ENCODE peak calls at places on chromosomes 11 and 22, in four cellular contexts. One of them, this sample, is unnamed.

GRCh38 chr11:112453601-112454577 is 193.2 kb upstream of the PLET1 start:
- DNase-seq in iris pigment epithelial cell: peak
- DNase-seq in Caki2: no peak
- DNase-seq in RPMI7951: peak
- DNase-seq in this sample: peak

GRCh38 chr22:16774911-16775529 is 50.2 kb downstream of the XKR3 start:
- DNase-seq in RPMI7951: no peak
- DNase-seq in Caki2: no peak
- DNase-seq in iris pigment epithelial cell: no peak
- DNase-seq in this sample: no peak

GRCh38 chr11:118435233-118435892 is 929 bp upstream of the KMT2A start:
- DNase-seq in iris pigment epithelial cell: peak
- DNase-seq in Caki2: peak
- DNase-seq in RPMI7951: peak
- DNase-seq in this sample: peak

GRCh38 chr11:46681814-46682213 is 18.6 kb downstream of the ARHGAP1 start:
- DNase-seq in iris pigment epithelial cell: no peak
- DNase-seq in RPMI7951: no peak
- DNase-seq in Caki2: no peak
- DNase-seq in this sample: no peak

GRCh38 chr11:79019981-79020380 is 420.8 kb downstream of the TENM4 start:
- DNase-seq in iris pigment epithelial cell: no peak
- DNase-seq in RPMI7951: no peak
- DNase-seq in Caki2: no peak
- DNase-seq in this sample: no peak

GRCh38 chr22:22546490-22546889 is 12.6 kb downstream of the PRAME start:
- DNase-seq in RPMI7951: no peak
- DNase-seq in Caki2: no peak
- DNase-seq in iris pigment epithelial cell: peak
- DNase-seq in this sample: no peak

GRCh38 chr11:120612363-120613263 is 101.1 kb downstream of the GRIK4 start:
- DNase-seq in iris pigment epithelial cell: peak
- DNase-seq in Caki2: peak
- DNase-seq in RPMI7951: peak
- DNase-seq in this sample: peak

GRCh38 chr11:108973402-108974119 is 308.7 kb downstream of the DDX10 start:
- DNase-seq in RPMI7951: peak
- DNase-seq in Caki2: peak
- DNase-seq in iris pigment epithelial cell: peak
- DNase-seq in this sample: peak

GRCh38 chr22:44667829-44668189 is 34.2 kb upstream of the PRR5 start:
- DNase-seq in RPMI7951: no peak
- DNase-seq in Caki2: no peak
- DNase-seq in iris pigment epithelial cell: no peak
- DNase-seq in this sample: no peak

GRCh38 chr22:17920145-17920605 is 104.2 kb downstream of the MICAL3 start:
- DNase-seq in iris pigment epithelial cell: peak
- DNase-seq in RPMI7951: no peak
- DNase-seq in Caki2: no peak
- DNase-seq in this sample: peak

GRCh38 chr11:69934861-69935494 is 115.8 kb upstream of the FGF3 start:
- DNase-seq in iris pigment epithelial cell: no peak
- DNase-seq in Caki2: no peak
- DNase-seq in RPMI7951: peak
- DNase-seq in this sample: no peak

GRCh38 chr11:117394221-117394925 is 66.7 kb downstream of the CEP164 start:
- DNase-seq in iris pigment epithelial cell: no peak
- DNase-seq in RPMI7951: no peak
- DNase-seq in Caki2: no peak
- DNase-seq in this sample: no peak

GRCh38 chr22:44957267-44957905 is 52.4 kb downstream of the PHF21B start:
- DNase-seq in iris pigment epithelial cell: peak
- DNase-seq in Caki2: no peak
- DNase-seq in RPMI7951: no peak
- DNase-seq in this sample: no peak

GRCh38 chr11:2927851-2928604 is 1.2 kb downstream of the PHLDA2 start:
- DNase-seq in iris pigment epithelial cell: peak
- DNase-seq in Caki2: peak
- DNase-seq in RPMI7951: peak
- DNase-seq in this sample: peak

GRCh38 chr11:65650547-65651338 is 12.0 kb downstream of the RELA start:
- DNase-seq in Caki2: no peak
- DNase-seq in iris pigment epithelial cell: no peak
- DNase-seq in RPMI7951: no peak
- DNase-seq in this sample: no peak

GRCh38 chr11:128482512-128483191 is 104.7 kb downstream of the ETS1 start:
- DNase-seq in iris pigment epithelial cell: peak
- DNase-seq in RPMI7951: peak
- DNase-seq in Caki2: no peak
- DNase-seq in this sample: no peak